ENCODE peak calls at places on chromosome 2, in five cellular contexts. One of them, this sample, is unnamed.

GRCh38 chr2:233152541-233152940 is 92.4 kb downstream of the INPP5D start:
- DNase-seq in mammary epithelial cell: no peak
- DNase-seq in fibroblast of the aortic adventitia: peak; percentile 62
- DNase-seq in ovary: no peak
- DNase-seq in dorsolateral prefrontal cortex: peak; percentile 74
- DNase-seq in this sample: peak; percentile 38

GRCh38 chr2:19035238-19035637 is 323.2 kb downstream of the OSR1 start:
- DNase-seq in ovary: no peak
- DNase-seq in dorsolateral prefrontal cortex: no peak
- DNase-seq in mammary epithelial cell: no peak
- DNase-seq in fibroblast of the aortic adventitia: peak; percentile 51
- DNase-seq in this sample: peak; percentile 58

GRCh38 chr2:239143858-239144712 is 256.7 kb downstream of the HDAC4 start:
- DNase-seq in dorsolateral prefrontal cortex: no peak
- DNase-seq in fibroblast of the aortic adventitia: peak; percentile 60
- DNase-seq in mammary epithelial cell: no peak
- DNase-seq in ovary: no peak
- DNase-seq in this sample: peak; percentile 30

GRCh38 chr2:129877795-129878775 is 101.4 kb upstream of the RAB6C start:
- DNase-seq in mammary epithelial cell: no peak
- DNase-seq in ovary: no peak
- DNase-seq in fibroblast of the aortic adventitia: peak; percentile 49
- DNase-seq in dorsolateral prefrontal cortex: peak; percentile 57
- DNase-seq in this sample: peak; percentile 41

GRCh38 chr2:131154071-131154531 is 49.0 kb downstream of the PLEKHB2 start:
- DNase-seq in ovary: no peak
- DNase-seq in dorsolateral prefrontal cortex: peak; percentile 65
- DNase-seq in mammary epithelial cell: peak; percentile 46
- DNase-seq in fibroblast of the aortic adventitia: peak; percentile 60
- DNase-seq in this sample: peak; percentile 25

GRCh38 chr2:159921752-159922404 is 123.9 kb upstream of the CD302 start:
- DNase-seq in ovary: peak; percentile 72
- DNase-seq in mammary epithelial cell: peak; percentile 12
- DNase-seq in fibroblast of the aortic adventitia: peak; percentile 47
- DNase-seq in dorsolateral prefrontal cortex: peak; percentile 51
- DNase-seq in this sample: peak; percentile 39

GRCh38 chr2:190255668-190256067 is 64.0 kb downstream of the HIBCH start:
- DNase-seq in dorsolateral prefrontal cortex: no peak
- DNase-seq in mammary epithelial cell: no peak
- DNase-seq in ovary: no peak
- DNase-seq in fibroblast of the aortic adventitia: no peak
- DNase-seq in this sample: peak; percentile 10

GRCh38 chr2:235414422-235414821 is 79.4 kb upstream of the AGAP1 start:
- DNase-seq in ovary: no peak
- DNase-seq in fibroblast of the aortic adventitia: no peak
- DNase-seq in dorsolateral prefrontal cortex: no peak
- DNase-seq in mammary epithelial cell: no peak
- DNase-seq in this sample: no peak

GRCh38 chr2:142980246-142981068 is 103.0 kb downstream of the KYNU start:
- DNase-seq in mammary epithelial cell: peak; percentile 47
- DNase-seq in dorsolateral prefrontal cortex: no peak
- DNase-seq in ovary: no peak
- DNase-seq in fibroblast of the aortic adventitia: peak; percentile 71
- DNase-seq in this sample: peak; percentile 14

GRCh38 chr2:240648650-240649275 is 23.5 kb downstream of the GPR35 start:
- DNase-seq in mammary epithelial cell: no peak
- DNase-seq in fibroblast of the aortic adventitia: no peak
- DNase-seq in dorsolateral prefrontal cortex: peak; percentile 14
- DNase-seq in ovary: no peak
- DNase-seq in this sample: no peak

GRCh38 chr2:227188292-227188691 is 23.9 kb downstream of the COL4A3 start:
- DNase-seq in ovary: no peak
- DNase-seq in dorsolateral prefrontal cortex: no peak
- DNase-seq in mammary epithelial cell: no peak
- DNase-seq in fibroblast of the aortic adventitia: peak; percentile 79
- DNase-seq in this sample: peak; percentile 53

GRCh38 chr2:170264865-170265264 is 86.9 kb downstream of the MYO3B start:
- DNase-seq in mammary epithelial cell: no peak
- DNase-seq in ovary: no peak
- DNase-seq in fibroblast of the aortic adventitia: no peak
- DNase-seq in dorsolateral prefrontal cortex: no peak
- DNase-seq in this sample: no peak
- H3K4me3 ChIP-seq in mammary epithelial cell: no peak overlapping the region
- H3K4me3 ChIP-seq in ovary: no peak overlapping the region
- H3K4me3 ChIP-seq in fibroblast of the aortic adventitia: no peak overlapping the region
- H3K4me3 ChIP-seq in dorsolateral prefrontal cortex: no peak overlapping the region
- H3K4me3 ChIP-seq in this sample: no peak overlapping the region

DNA sequence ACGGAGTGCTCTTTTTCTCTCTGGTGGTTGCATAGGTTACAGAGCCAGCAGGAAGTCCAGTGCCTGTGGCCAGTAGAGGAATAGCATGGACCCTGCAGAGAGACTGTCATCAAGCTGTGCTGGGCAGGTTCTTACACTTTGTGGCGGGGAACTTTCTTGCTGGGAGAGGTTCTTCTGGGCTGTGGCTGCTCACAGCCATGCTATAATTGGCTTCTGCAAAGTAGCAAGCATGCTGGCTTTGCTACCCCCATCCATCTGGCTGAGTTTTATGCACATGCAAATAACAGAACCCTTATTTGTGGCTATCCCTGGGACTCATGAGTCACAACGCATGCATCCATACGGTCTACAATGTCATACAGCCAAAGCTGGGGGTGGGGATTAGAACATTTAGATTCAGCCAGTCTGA is 68.9 kb downstream of the PLCL1 start:
- DNase-seq in fibroblast of the aortic adventitia: peak; percentile 34
- DNase-seq in mammary epithelial cell: no peak
- DNase-seq in dorsolateral prefrontal cortex: peak; percentile 64
- DNase-seq in ovary: no peak
- DNase-seq in this sample: peak; percentile 78
- H3K4me3 ChIP-seq in fibroblast of the aortic adventitia: no peak overlapping the region
- H3K4me3 ChIP-seq in mammary epithelial cell: no peak overlapping the region
- H3K4me3 ChIP-seq in dorsolateral prefrontal cortex: no peak overlapping the region
- H3K4me3 ChIP-seq in ovary: no peak overlapping the region
- H3K4me3 ChIP-seq in this sample: no peak overlapping the region

GRCh38 chr2:53512071-53512841 is 255.3 kb upstream of the CHAC2 start:
- DNase-seq in mammary epithelial cell: peak; percentile 83
- DNase-seq in fibroblast of the aortic adventitia: peak; percentile 48
- DNase-seq in dorsolateral prefrontal cortex: no peak
- DNase-seq in ovary: no peak
- DNase-seq in this sample: peak; percentile 60
- H3K4me3 ChIP-seq in mammary epithelial cell: no peak overlapping the region
- H3K4me3 ChIP-seq in fibroblast of the aortic adventitia: no peak overlapping the region
- H3K4me3 ChIP-seq in dorsolateral prefrontal cortex: no peak overlapping the region
- H3K4me3 ChIP-seq in ovary: no peak overlapping the region
- H3K4me3 ChIP-seq in this sample: no peak overlapping the region

GRCh38 chr2:57460875-57461274 is 585.7 kb upstream of the VRK2 start:
- DNase-seq in mammary epithelial cell: no peak
- DNase-seq in dorsolateral prefrontal cortex: no peak
- DNase-seq in ovary: no peak
- DNase-seq in fibroblast of the aortic adventitia: no peak
- DNase-seq in this sample: no peak
- H3K4me3 ChIP-seq in mammary epithelial cell: no peak overlapping the region
- H3K4me3 ChIP-seq in dorsolateral prefrontal cortex: no peak overlapping the region
- H3K4me3 ChIP-seq in ovary: no peak overlapping the region
- H3K4me3 ChIP-seq in fibroblast of the aortic adventitia: no peak overlapping the region
- H3K4me3 ChIP-seq in this sample: no peak overlapping the region

This sample was measured in astrocyte.